ENCODE peak calls at places on chromosome 17, in five cellular contexts. X, U, N, B and C are unnamed samples.

GRCh38 chr17:41585301-41585700 is 1.4 kb downstream of the KRT14 start:
- DNase-seq in X (no peak), U (no peak), N (no peak), B (no peak), C (no peak)

GRCh38 chr17:43068570-43069367 is 43.7 kb downstream of the RND2 start:
- DNase-seq in X (no peak), U (no peak), N (no peak), B (no peak), C (no peak)

GRCh38 chr17:8041249-8041928 is 2.5 kb downstream of the ALOX15B start:
- DNase-seq in X (peak; percentile 66), U (peak; percentile 76), N (peak; percentile 88), B (no peak), C (peak; percentile 40)

GRCh38 chr17:47223007-47223406 is 13.9 kb downstream of the MYL4 start:
- DNase-seq in X (peak; percentile 66), U (no peak), N (no peak), B (no peak), C (no peak)

GRCh38 chr17:58338907-58339774 is 10.5 kb upstream of the TSPOAP1 start:
- DNase-seq in X (no peak), U (peak; percentile 86), N (peak; percentile 70), B (peak; percentile 95), C (peak; percentile 92)

GRCh38 chr17:74337834-74338500 is 11.9 kb downstream of the KIF19 start:
- DNase-seq in X (no peak), U (no peak), N (no peak), B (no peak), C (no peak)

GRCh38 chr17:65103896-65104295 is 33.3 kb upstream of the RGS9 start:
- DNase-seq in X (no peak), U (no peak), N (no peak), B (no peak), C (no peak)

GRCh38 chr17:31366088-31366487 is 25.4 kb upstream of the RAB11FIP4 start:
- DNase-seq in X (no peak), U (no peak), N (no peak), B (no peak), C (no peak)

GRCh38 chr17:48326311-48326710 is 103.7 kb downstream of the SKAP1 start:
- DNase-seq in X (no peak), U (no peak), N (no peak), B (no peak), C (no peak)

GRCh38 chr17:29143894-29144293 is 36.3 kb downstream of the MYO18A start:
- DNase-seq in X (no peak), U (peak; percentile 59), N (no peak), B (peak; percentile 69), C (no peak)

GRCh38 chr17:7132511-7133094 is 18.0 kb upstream of the ASGR2 start:
- DNase-seq in X (peak; percentile 83), U (peak; percentile 69), N (no peak), B (peak; percentile 95), C (no peak)

GRCh38 chr17:71084219-71084618 is 914.9 kb downstream of the KCNJ2 start:
- DNase-seq in X (no peak), U (peak; percentile 32), N (peak; percentile 42), B (peak; percentile 78), C (peak; percentile 23)

GRCh38 chr17:17321356-17322025 is 18.3 kb downstream of the NT5M start:
- DNase-seq in X (no peak), U (no peak), N (no peak), B (no peak), C (no peak)

GRCh38 chr17:64448665-64449512 is at the start of gene MILR1:
- DNase-seq in X (peak; percentile 92), U (peak; percentile 92), N (peak; percentile 92), B (no peak), C (no peak)

GRCh38 chr17:32496348-32497078 is 9.7 kb downstream of the CDK5R1 start:
- DNase-seq in X (no peak), U (no peak), N (peak; percentile 68), B (no peak), C (no peak)

GRCh38 chr17:73533127-73533526 is 111.1 kb downstream of the SDK2 start:
- DNase-seq in X (no peak), U (no peak), N (no peak), B (no peak), C (no peak)

GRCh38 chr17:66372182-66372581 is 69.8 kb downstream of the PRKCA start:
- DNase-seq in X (no peak), U (no peak), N (no peak), B (no peak), C (no peak)

GRCh38 chr17:58764373-58764772 is 8.7 kb downstream of the PPM1E start:
- DNase-seq in X (no peak), U (no peak), N (no peak), B (no peak), C (no peak)

GRCh38 chr17:48878920-48879898 is 13.4 kb upstream of the ATP5MC1 start:
- DNase-seq in X (peak; percentile 76), U (peak; percentile 76), N (peak; percentile 75), B (peak; percentile 81), C (peak; percentile 72)

GRCh38 chr17:72510454-72511016 is 389.7 kb downstream of the SOX9 start:
- DNase-seq in X (no peak), U (peak; percentile 96), N (peak; percentile 46), B (no peak), C (no peak)

GRCh38 chr17:48719642-48720262 is 2.6 kb downstream of the PRAC1 start:
- DNase-seq in X (no peak), U (no peak), N (peak; percentile 23), B (peak; percentile 93), C (no peak)

GRCh38 chr17:39939588-39940419 is 12.3 kb downstream of the LRRC3C start:
- DNase-seq in X (peak; percentile 31), U (peak; percentile 86), N (peak; percentile 73), B (no peak), C (peak; percentile 32)

GRCh38 chr17:40180694-40181093 is 3.4 kb downstream of the RAPGEFL1 start:
- DNase-seq in X (no peak), U (no peak), N (no peak), B (no peak), C (no peak)

GRCh38 chr17:19523690-19524089 is 10.0 kb upstream of the SLC47A1 start:
- DNase-seq in X (no peak), U (no peak), N (no peak), B (no peak), C (no peak)

GRCh38 chr17:65785109-65785508 is 223.7 kb upstream of the AXIN2 start:
- DNase-seq in X (peak; percentile 95), U (no peak), N (peak; percentile 96), B (no peak), C (no peak)

GRCh38 chr17:27384721-27385120 is 71.5 kb upstream of the KSR1 start:
- DNase-seq in X (no peak), U (no peak), N (peak; percentile 15), B (no peak), C (no peak)

GRCh38 chr17:57643062-57643461 is 102.0 kb downstream of the CCDC182 start:
- DNase-seq in X (no peak), U (no peak), N (no peak), B (no peak), C (no peak)

GRCh38 chr17:72362466-72363335 is 241.9 kb downstream of the SOX9 start:
- DNase-seq in X (no peak), U (no peak), N (peak; percentile 90), B (no peak), C (no peak)

GRCh38 chr17:42526031-42526444 is 10.0 kb upstream of the NAGLU start:
- DNase-seq in X (peak; percentile 66), U (no peak), N (peak; percentile 21), B (no peak), C (no peak)

GRCh38 chr17:13046361-13046760 is 28.5 kb upstream of the ELAC2 start:
- DNase-seq in X (no peak), U (no peak), N (no peak), B (no peak), C (no peak)

GRCh38 chr17:15999974-16000827 is 577 bp downstream of the TTC19 start:
- DNase-seq in X (peak; percentile 45), U (peak; percentile 55), N (peak; percentile 41), B (no peak), C (peak; percentile 49)

GRCh38 chr17:29131814-29132682 is 48.1 kb downstream of the MYO18A start:
- DNase-seq in X (no peak), U (no peak), N (peak; percentile 91), B (no peak), C (no peak)

GRCh38 chr17:69581061-69581955 is 166.8 kb downstream of the MAP2K6 start:
- DNase-seq in X (peak; percentile 83), U (peak; percentile 100), N (peak; percentile 37), B (peak; percentile 34), C (peak; percentile 49)

DNA sequence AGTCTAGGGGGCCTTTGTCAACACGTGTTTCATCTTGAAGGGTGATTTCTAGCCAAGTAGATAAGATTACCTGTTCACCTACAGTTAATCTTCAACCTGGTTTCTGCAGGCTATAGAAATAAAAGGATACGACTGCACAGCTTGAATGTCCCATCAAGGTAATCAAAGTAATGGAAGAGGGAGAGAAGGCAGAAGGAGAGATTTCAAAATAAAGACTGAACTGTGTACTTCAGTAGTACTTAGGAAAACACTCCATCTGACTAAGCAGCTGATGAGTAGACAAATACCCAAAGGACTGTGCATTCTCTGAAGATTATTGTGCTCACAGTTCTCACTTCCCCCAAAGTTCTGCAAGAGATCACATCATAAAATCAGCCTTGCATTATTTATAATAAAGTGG is 5.8 kb upstream of the RFFL start:
- DNase-seq in X (no peak), U (peak; percentile 18), N (no peak), B (no peak), C (no peak)
- H3K79me2 ChIP-seq in X (peaks cover 9% of the 10 kb centered on the region), U (no peaks in the 10 kb centered on the region), N (peaks cover 27% of the 10 kb centered on the region), B (no peaks in the 10 kb centered on the region), C (peaks cover 3% of the 10 kb centered on the region)

GRCh38 chr17:81244358-81245023 is 5.4 kb downstream of the NDUFAF8 start:
- DNase-seq in X (no peak), U (peak; percentile 47), N (no peak), B (no peak), C (no peak)
- H3K27ac ChIP-seq in X (no peak overlapping the region), U (peak overlapping the region; percentile 23), N (no peak overlapping the region), B (no peak overlapping the region), C (no peak overlapping the region)

GRCh38 chr17:30173649-30174048 is 57.0 kb downstream of the NSRP1 start:
- DNase-seq in X (no peak), U (no peak), N (no peak), B (no peak), C (no peak)
- H3K79me2 ChIP-seq in X (peaks cover 12% of the 10 kb centered on the region), U (peaks cover 25% of the 10 kb centered on the region), N (peaks cover 4% of the 10 kb centered on the region), B (no peaks in the 10 kb centered on the region), C (peaks cover 14% of the 10 kb centered on the region)

GRCh38 chr17:50270430-50271172 is 3.7 kb upstream of the TMEM92 start:
- DNase-seq in X (no peak), U (no peak), N (peak; percentile 82), B (peak; percentile 65), C (no peak)

GRCh38 chr17:50272711-50273653 is 1.3 kb upstream of the TMEM92 start:
- DNase-seq in X (peak; percentile 31), U (peak; percentile 48), N (peak; percentile 60), B (peak; percentile 85), C (peak; percentile 58)

GRCh38 chr17:50272246-50272645 is 2.0 kb upstream of the TMEM92 start:
- DNase-seq in X (no peak), U (no peak), N (no peak), B (peak; percentile 36), C (no peak)

GRCh38 chr17:50269477-50270429 is 4.5 kb upstream of the TMEM92 start:
- DNase-seq in X (peak; percentile 51), U (peak; percentile 66), N (peak; percentile 88), B (peak; percentile 84), C (peak; percentile 72)

GRCh38 chr17:50271173-50271750 is 3.0 kb upstream of the TMEM92 start:
- DNase-seq in X (no peak), U (no peak), N (peak; percentile 30), B (no peak), C (no peak)
- H3K27ac ChIP-seq in X (no peak overlapping the region), U (no peak overlapping the region), N (no peak overlapping the region), B (no peak overlapping the region), C (no peak overlapping the region)